ENCODE peak calls at places on chromosomes 1 and 21, in six cellular contexts. A is anterior cingulate cortex, S is NCI-H1105, M is head of caudate nucleus, X is fibroblast of mammary gland, B is memory B cell. L is an unnamed sample.
A peak's percentile ranks its signal among the peaks of the same experiment; 100 is the strongest.

GRCh38 chr1:63789856-63790605 is 16.2 kb downstream of the ROR1 start:
- DNase-seq in A (no peak), S (no peak), M (no peak), X (no peak), B (no peak), L (no peak)

GRCh38 chr1:21651214-21652042 is 17.7 kb downstream of the RAP1GAP start:
- DNase-seq in A (no peak), S (peak; percentile 52), M (peak; percentile 71), X (no peak), B (no peak), L (peak; percentile 36)

GRCh38 chr1:206663832-206664652 is 20.7 kb upstream of the MAPKAPK2 start:
- DNase-seq in A (peak; percentile 35), S (peak; percentile 80), M (peak; percentile 62), X (peak; percentile 75), B (peak; percentile 76), L (peak; percentile 50)

GRCh38 chr1:203354246-203354645 is 3.3 kb upstream of the FMOD start:
- DNase-seq in A (no peak), S (no peak), M (no peak), X (peak; percentile 71), B (no peak), L (peak; percentile 39)

GRCh38 chr1:56780832-56781231 is 38.4 kb downstream of the FYB2 start:
- DNase-seq in A (no peak), S (no peak), M (no peak), X (no peak), B (no peak), L (no peak)

GRCh38 chr1:200880212-200880611 is 7.4 kb downstream of the GPR25 start:
- DNase-seq in A (no peak), S (no peak), M (no peak), X (no peak), B (no peak), L (peak; percentile 93)

GRCh38 chr1:248838357-248839167 is 538 bp downstream of the ZNF672 start:
- DNase-seq in A (peak; percentile 89), S (peak; percentile 37), M (peak; percentile 87), X (peak; percentile 82), B (peak; percentile 93), L (peak; percentile 90)

GRCh38 chr1:150976879-150977694 is 2.5 kb upstream of the CERS2 start:
- DNase-seq in A (peak; percentile 21), S (no peak), M (peak; percentile 77), X (no peak), B (peak; percentile 66), L (peak; percentile 85)

GRCh38 chr1:172466795-172467407 is 23.0 kb upstream of the PIGC start:
- DNase-seq in A (no peak), S (no peak), M (no peak), X (no peak), B (no peak), L (no peak)

GRCh38 chr1:43372172-43372571 is 4.4 kb upstream of the ELOVL1 start:
- DNase-seq in A (no peak), S (no peak), M (no peak), X (no peak), B (no peak), L (no peak)

GRCh38 chr1:168112673-168113305 is 23.9 kb downstream of the GPR161 start:
- DNase-seq in A (no peak), S (peak; percentile 87), M (no peak), X (peak; percentile 52), B (no peak), L (peak; percentile 91)

GRCh38 chr1:229664133-229664689 is 38.2 kb downstream of the URB2 start:
- DNase-seq in A (no peak), S (no peak), M (peak; percentile 44), X (peak; percentile 14), B (peak; percentile 54), L (peak; percentile 95)

GRCh38 chr1:233252436-233252835 is 43.1 kb downstream of the PCNX2 start:
- DNase-seq in A (no peak), S (no peak), M (no peak), X (no peak), B (no peak), L (no peak)

GRCh38 chr1:205926636-205927035 is 16.6 kb downstream of the SLC26A9 start:
- DNase-seq in A (no peak), S (no peak), M (peak; percentile 19), X (no peak), B (no peak), L (no peak)

GRCh38 chr1:7026188-7026587 is 240.9 kb downstream of the CAMTA1 start:
- DNase-seq in A (no peak), S (no peak), M (no peak), X (no peak), B (no peak), L (no peak)

GRCh38 chr1:160646711-160647328 is at the start of gene SLAMF1:
- DNase-seq in A (no peak), S (no peak), M (no peak), X (peak; percentile 31), B (no peak), L (no peak)

GRCh38 chr1:66352783-66353182 is 181.2 kb upstream of the SGIP1 start:
- DNase-seq in A (no peak), S (no peak), M (no peak), X (no peak), B (no peak), L (no peak)

GRCh38 chr1:56788588-56788987 is 30.6 kb downstream of the FYB2 start:
- DNase-seq in A (no peak), S (peak; percentile 73), M (no peak), X (no peak), B (no peak), L (peak; percentile 34)

GRCh38 chr1:87513971-87514660 is 185.4 kb downstream of the LMO4 start:
- DNase-seq in A (no peak), S (no peak), M (no peak), X (peak; percentile 34), B (no peak), L (peak; percentile 15)

GRCh38 chr1:208253177-208253576 is 9.0 kb upstream of the PLXNA2 start:
- DNase-seq in A (no peak), S (no peak), M (no peak), X (no peak), B (no peak), L (no peak)

GRCh38 chr1:24557711-24558121 is 1.8 kb downstream of the NCMAP start:
- DNase-seq in A (no peak), S (no peak), M (no peak), X (no peak), B (no peak), L (no peak)

GRCh38 chr1:108057536-108057935 is 92.6 kb upstream of the VAV3 start:
- DNase-seq in A (no peak), S (no peak), M (no peak), X (peak; percentile 50), B (no peak), L (peak; percentile 28)

GRCh38 chr1:20725189-20726106 is 7.1 kb downstream of the SH2D5 start:
- DNase-seq in A (no peak), S (peak; percentile 96), M (peak; percentile 30), X (peak; percentile 89), B (no peak), L (peak; percentile 62)

GRCh38 chr1:88371396-88371795 is 312.7 kb upstream of the PKN2 start:
- DNase-seq in A (no peak), S (no peak), M (no peak), X (no peak), B (no peak), L (no peak)

GRCh38 chr1:246703581-246703980 is 20.6 kb upstream of the SCCPDH start:
- DNase-seq in A (no peak), S (no peak), M (no peak), X (no peak), B (no peak), L (no peak)

GRCh38 chr1:21012937-21013336 is 163.8 kb downstream of the EIF4G3 start:
- DNase-seq in A (no peak), S (no peak), M (no peak), X (peak; percentile 51), B (no peak), L (peak; percentile 93)

GRCh38 chr1:31621872-31622730 is 4.6 kb downstream of the HCRTR1 start:
- DNase-seq in A (no peak), S (no peak), M (no peak), X (no peak), B (no peak), L (no peak)

GRCh38 chr1:245458234-245458633 is 303.4 kb downstream of the KIF26B start:
- DNase-seq in A (no peak), S (no peak), M (no peak), X (peak; percentile 39), B (no peak), L (peak; percentile 64)

GRCh38 chr1:198212675-198213074 is 55.9 kb downstream of the NEK7 start:
- DNase-seq in A (no peak), S (no peak), M (no peak), X (peak; percentile 99), B (no peak), L (peak; percentile 75)

GRCh38 chr1:219988387-219988786 is 57.9 kb downstream of the EPRS1 start:
- DNase-seq in A (no peak), S (no peak), M (no peak), X (no peak), B (no peak), L (no peak)

GRCh38 chr1:53148123-53148522 is 5.7 kb upstream of the SLC1A7 start:
- DNase-seq in A (no peak), S (no peak), M (no peak), X (peak; percentile 72), B (no peak), L (peak; percentile 45)

GRCh38 chr1:195278644-195279043 is 1329.6 kb downstream of the KCNT2 start:
- DNase-seq in A (no peak), S (no peak), M (no peak), X (no peak), B (no peak), L (no peak)

GRCh38 chr21:32978346-32979270 is 47.1 kb upstream of the OLIG2 start:
- DNase-seq in A (peak; percentile 45), S (no peak), M (peak; percentile 79), X (no peak), B (no peak), L (no peak)

GRCh38 chr21:32771134-32771523 is 426 bp downstream of the PAXBP1 start:
- DNase-seq in A (no peak), S (no peak), M (peak; percentile 39), X (peak; percentile 62), B (no peak), L (peak; percentile 59)

GRCh38 chr1:61132176-61133047 is 50.1 kb downstream of the NFIA start:
- DNase-seq in A (no peak), S (no peak), M (no peak), X (no peak), B (no peak), L (no peak)

GRCh38 chr1:167800241-167800640 is 78.5 kb downstream of the MPZL1 start:
- DNase-seq in A (no peak), S (no peak), M (no peak), X (peak; percentile 28), B (no peak), L (no peak)